ENCODE peak calls at places on chromosomes 5 and 9, in nine cellular contexts. One of them, this sample, is unnamed.

GRCh38 chr5:83162598-83162997 is 85.3 kb downstream of the XRCC4 start:
- DNase-seq in GM13977: no peak
- DNase-seq in pancreas: no peak
- DNase-seq in astrocyte of the spinal cord: no peak
- DNase-seq in ovary: no peak
- DNase-seq in NB4: no peak
- DNase-seq in kidney epithelial cell: no peak
- DNase-seq in lower lobe of right lung: no peak
- DNase-seq in fibroblast of mammary gland: no peak
- DNase-seq in this sample: no peak

GRCh38 chr5:132998553-132998952 is 27.8 kb downstream of the ZCCHC10 start:
- DNase-seq in GM13977: no peak
- DNase-seq in pancreas: no peak
- DNase-seq in astrocyte of the spinal cord: no peak
- DNase-seq in ovary: no peak
- DNase-seq in NB4: no peak
- DNase-seq in kidney epithelial cell: no peak
- DNase-seq in lower lobe of right lung: no peak
- DNase-seq in fibroblast of mammary gland: no peak
- DNase-seq in this sample: no peak

GRCh38 chr5:42301349-42301748 is 121.9 kb upstream of the GHR start:
- DNase-seq in GM13977: no peak
- DNase-seq in pancreas: no peak
- DNase-seq in astrocyte of the spinal cord: no peak
- DNase-seq in ovary: no peak
- DNase-seq in NB4: no peak
- DNase-seq in kidney epithelial cell: no peak
- DNase-seq in lower lobe of right lung: no peak
- DNase-seq in fibroblast of mammary gland: peak
- DNase-seq in this sample: no peak

GRCh38 chr9:116075191-116075590 is 78.4 kb upstream of the PAPPA start:
- DNase-seq in GM13977: no peak
- DNase-seq in pancreas: no peak
- DNase-seq in astrocyte of the spinal cord: peak
- DNase-seq in ovary: no peak
- DNase-seq in NB4: no peak
- DNase-seq in kidney epithelial cell: no peak
- DNase-seq in lower lobe of right lung: no peak
- DNase-seq in fibroblast of mammary gland: peak
- DNase-seq in this sample: peak

GRCh38 chr5:170184007-170184687 is 48.6 kb upstream of the C5orf58 start:
- DNase-seq in GM13977: peak
- DNase-seq in pancreas: peak
- DNase-seq in astrocyte of the spinal cord: peak
- DNase-seq in ovary: peak
- DNase-seq in NB4: peak
- DNase-seq in kidney epithelial cell: no peak
- DNase-seq in lower lobe of right lung: peak
- DNase-seq in fibroblast of mammary gland: peak
- DNase-seq in this sample: peak

GRCh38 chr5:54325272-54325609 is 14.9 kb upstream of the ARL15 start:
- DNase-seq in GM13977: no peak
- DNase-seq in pancreas: no peak
- DNase-seq in astrocyte of the spinal cord: no peak
- DNase-seq in ovary: no peak
- DNase-seq in NB4: no peak
- DNase-seq in kidney epithelial cell: no peak
- DNase-seq in lower lobe of right lung: no peak
- DNase-seq in fibroblast of mammary gland: no peak
- DNase-seq in this sample: no peak

GRCh38 chr5:168076561-168076991 is 214.9 kb upstream of the WWC1 start:
- DNase-seq in GM13977: no peak
- DNase-seq in pancreas: peak
- DNase-seq in astrocyte of the spinal cord: peak
- DNase-seq in ovary: no peak
- DNase-seq in NB4: peak
- DNase-seq in kidney epithelial cell: no peak
- DNase-seq in lower lobe of right lung: peak
- DNase-seq in fibroblast of mammary gland: peak
- DNase-seq in this sample: peak

GRCh38 chr5:181205735-181206401 is 872 bp upstream of the TRIM7 start:
- DNase-seq in GM13977: no peak
- DNase-seq in pancreas: no peak
- DNase-seq in astrocyte of the spinal cord: no peak
- DNase-seq in ovary: peak
- DNase-seq in NB4: no peak
- DNase-seq in kidney epithelial cell: no peak
- DNase-seq in lower lobe of right lung: no peak
- DNase-seq in fibroblast of mammary gland: no peak
- DNase-seq in this sample: peak

GRCh38 chr9:70994582-70994981 is 126.8 kb downstream of the TRPM3 start:
- DNase-seq in GM13977: no peak
- DNase-seq in pancreas: no peak
- DNase-seq in astrocyte of the spinal cord: no peak
- DNase-seq in ovary: no peak
- DNase-seq in NB4: no peak
- DNase-seq in kidney epithelial cell: no peak
- DNase-seq in lower lobe of right lung: no peak
- DNase-seq in fibroblast of mammary gland: no peak
- DNase-seq in this sample: no peak

GRCh38 chr9:94097788-94098413 is 13.6 kb downstream of the PTPDC1 start:
- DNase-seq in GM13977: no peak
- DNase-seq in pancreas: no peak
- DNase-seq in astrocyte of the spinal cord: peak
- DNase-seq in ovary: no peak
- DNase-seq in NB4: no peak
- DNase-seq in kidney epithelial cell: no peak
- DNase-seq in lower lobe of right lung: no peak
- DNase-seq in fibroblast of mammary gland: peak
- DNase-seq in this sample: peak

GRCh38 chr5:6181871-6182270 is 196.5 kb downstream of the MED10 start:
- DNase-seq in GM13977: no peak
- DNase-seq in pancreas: no peak
- DNase-seq in astrocyte of the spinal cord: no peak
- DNase-seq in ovary: no peak
- DNase-seq in NB4: no peak
- DNase-seq in kidney epithelial cell: no peak
- DNase-seq in lower lobe of right lung: no peak
- DNase-seq in fibroblast of mammary gland: no peak
- DNase-seq in this sample: no peak

GRCh38 chr5:88452820-88453219 is 184.2 kb upstream of the TMEM161B start:
- DNase-seq in GM13977: no peak
- DNase-seq in pancreas: no peak
- DNase-seq in astrocyte of the spinal cord: peak
- DNase-seq in ovary: no peak
- DNase-seq in NB4: peak
- DNase-seq in kidney epithelial cell: no peak
- DNase-seq in lower lobe of right lung: no peak
- DNase-seq in fibroblast of mammary gland: no peak
- DNase-seq in this sample: no peak

GRCh38 chr5:128613757-128614156 is 75.7 kb upstream of the FBN2 start:
- DNase-seq in GM13977: no peak
- DNase-seq in pancreas: no peak
- DNase-seq in astrocyte of the spinal cord: no peak
- DNase-seq in ovary: no peak
- DNase-seq in NB4: no peak
- DNase-seq in kidney epithelial cell: no peak
- DNase-seq in lower lobe of right lung: no peak
- DNase-seq in fibroblast of mammary gland: no peak
- DNase-seq in this sample: peak

GRCh38 chr9:97470076-97470475 is 31.4 kb upstream of the TMOD1 start:
- DNase-seq in GM13977: no peak
- DNase-seq in pancreas: no peak
- DNase-seq in astrocyte of the spinal cord: no peak
- DNase-seq in ovary: no peak
- DNase-seq in NB4: no peak
- DNase-seq in kidney epithelial cell: no peak
- DNase-seq in lower lobe of right lung: no peak
- DNase-seq in fibroblast of mammary gland: no peak
- DNase-seq in this sample: no peak
- TF ChIP-seq CTCF in GM13977: peak
- TF ChIP-seq CTCF in pancreas: no peak
- TF ChIP-seq CTCF in astrocyte of the spinal cord: peak
- TF ChIP-seq CTCF in ovary: no peak
- TF ChIP-seq CTCF in NB4: peak
- TF ChIP-seq CTCF in kidney epithelial cell: peak
- TF ChIP-seq CTCF in lower lobe of right lung: no peak
- TF ChIP-seq CTCF in fibroblast of mammary gland: peak
- TF ChIP-seq CTCF in this sample: peak

DNA sequence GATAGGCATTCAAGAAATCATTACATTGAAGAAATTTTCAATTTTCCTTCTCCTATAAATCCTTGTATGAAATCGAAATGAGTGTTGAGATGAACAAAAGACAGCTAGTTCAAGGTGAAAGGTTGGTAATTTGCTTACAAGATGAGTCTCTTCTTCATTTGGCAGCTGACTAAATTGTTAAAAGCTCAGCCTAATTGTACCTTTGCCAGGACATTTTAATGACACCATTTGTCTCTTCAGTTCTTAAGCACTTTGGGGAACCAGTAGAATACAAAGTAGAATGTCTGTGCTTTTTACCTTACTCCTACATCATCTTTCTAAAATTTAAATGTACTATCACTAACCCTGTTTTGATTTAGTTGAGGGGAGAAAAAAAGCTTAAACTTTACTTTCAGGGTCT is 59.4 kb downstream of the GRAMD2B start:
- DNase-seq in GM13977: no peak
- DNase-seq in pancreas: no peak
- DNase-seq in astrocyte of the spinal cord: no peak
- DNase-seq in ovary: no peak
- DNase-seq in NB4: no peak
- DNase-seq in kidney epithelial cell: no peak
- DNase-seq in lower lobe of right lung: no peak
- DNase-seq in fibroblast of mammary gland: no peak
- DNase-seq in this sample: no peak
- TF ChIP-seq CTCF in GM13977: no peak
- TF ChIP-seq CTCF in pancreas: no peak
- TF ChIP-seq CTCF in astrocyte of the spinal cord: no peak
- TF ChIP-seq CTCF in ovary: no peak
- TF ChIP-seq CTCF in NB4: no peak
- TF ChIP-seq CTCF in kidney epithelial cell: no peak
- TF ChIP-seq CTCF in lower lobe of right lung: no peak
- TF ChIP-seq CTCF in fibroblast of mammary gland: no peak
- TF ChIP-seq CTCF in this sample: no peak

DNA sequence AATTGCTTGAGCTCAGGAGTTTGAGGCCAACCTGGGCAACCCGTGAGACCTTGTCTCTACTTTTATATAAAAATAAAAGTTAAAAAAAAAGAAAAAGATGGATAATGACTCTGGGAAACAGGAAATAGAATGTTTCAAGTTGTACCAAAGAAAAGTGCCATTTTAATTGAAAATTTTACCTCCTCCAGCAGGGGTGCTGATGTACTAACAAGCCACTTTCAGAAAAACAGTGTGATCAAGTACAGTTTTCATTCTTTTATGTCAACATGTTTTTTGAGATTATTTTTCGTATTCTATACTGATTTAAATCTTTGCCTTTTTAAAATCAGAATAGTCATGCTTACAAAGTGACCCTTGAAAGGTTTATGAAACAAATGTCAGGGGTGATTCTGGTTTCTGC is 30.8 kb downstream of the F2R start:
- DNase-seq in GM13977: no peak
- DNase-seq in pancreas: no peak
- DNase-seq in astrocyte of the spinal cord: no peak
- DNase-seq in ovary: no peak
- DNase-seq in NB4: no peak
- DNase-seq in kidney epithelial cell: no peak
- DNase-seq in lower lobe of right lung: no peak
- DNase-seq in fibroblast of mammary gland: no peak
- DNase-seq in this sample: no peak
- TF ChIP-seq CTCF in GM13977: no peak
- TF ChIP-seq CTCF in pancreas: no peak
- TF ChIP-seq CTCF in astrocyte of the spinal cord: no peak
- TF ChIP-seq CTCF in ovary: no peak
- TF ChIP-seq CTCF in NB4: no peak
- TF ChIP-seq CTCF in kidney epithelial cell: no peak
- TF ChIP-seq CTCF in lower lobe of right lung: no peak
- TF ChIP-seq CTCF in fibroblast of mammary gland: no peak
- TF ChIP-seq CTCF in this sample: no peak

DNA sequence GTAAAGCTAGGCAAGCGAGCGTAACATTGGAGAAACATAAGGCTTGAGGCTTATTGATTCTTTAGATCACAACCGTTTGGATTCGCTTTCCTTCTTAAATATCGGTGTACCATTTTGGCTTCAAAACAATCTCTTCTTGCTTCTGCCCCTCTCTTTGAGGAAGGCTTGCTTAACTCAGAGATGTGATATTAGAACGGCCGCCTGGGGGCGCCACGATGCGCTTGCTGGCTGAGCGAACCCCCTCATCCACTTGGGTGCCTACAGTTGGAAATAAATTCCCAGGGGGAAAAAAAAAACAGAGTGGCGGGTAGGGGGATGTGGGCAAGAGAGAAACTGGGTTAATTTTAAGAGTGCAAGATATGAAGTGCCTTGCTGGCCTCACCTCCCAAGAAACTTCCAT is 116.0 kb downstream of the DPYSL3 start:
- DNase-seq in GM13977: no peak
- DNase-seq in pancreas: no peak
- DNase-seq in astrocyte of the spinal cord: no peak
- DNase-seq in ovary: no peak
- DNase-seq in NB4: peak
- DNase-seq in kidney epithelial cell: no peak
- DNase-seq in lower lobe of right lung: no peak
- DNase-seq in fibroblast of mammary gland: no peak
- DNase-seq in this sample: no peak
- TF ChIP-seq CTCF in GM13977: no peak
- TF ChIP-seq CTCF in pancreas: no peak
- TF ChIP-seq CTCF in astrocyte of the spinal cord: peak
- TF ChIP-seq CTCF in ovary: no peak
- TF ChIP-seq CTCF in NB4: peak
- TF ChIP-seq CTCF in kidney epithelial cell: peak
- TF ChIP-seq CTCF in lower lobe of right lung: no peak
- TF ChIP-seq CTCF in fibroblast of mammary gland: peak
- TF ChIP-seq CTCF in this sample: peak